ENCODE peak calls at places on chromosome 1, in six cellular contexts. Y, E, N, V, J and S are unnamed samples.

GRCh38 chr1:24540906-24541710 is 14.8 kb upstream of the NCMAP start:
- DNase-seq in J (peak), Y (peak), V (no peak), N (peak), E (no peak), S (no peak)

GRCh38 chr1:178371236-178371635 is 125.5 kb downstream of the CLEC20A start:
- DNase-seq in E (no peak), Y (no peak), J (peak), N (peak), V (no peak), S (peak)

GRCh38 chr1:40339420-40340323 is 22.6 kb upstream of the COL9A2 start:
- DNase-seq in Y (peak), E (no peak), V (no peak), J (no peak), N (no peak), S (no peak)

GRCh38 chr1:208015255-208015654 is 104.3 kb upstream of the CD34 start:
- DNase-seq in E (no peak), J (no peak), N (no peak), Y (no peak), V (no peak), S (no peak)

GRCh38 chr1:8448906-8449661 is 131.2 kb downstream of the SLC45A1 start:
- DNase-seq in Y (peak), V (no peak), N (peak), E (no peak), J (peak), S (no peak)

GRCh38 chr1:4661595-4661917 is 7.1 kb downstream of the AJAP1 start:
- DNase-seq in J (no peak), E (no peak), Y (no peak), N (no peak), V (no peak), S (no peak)

GRCh38 chr1:161952603-161953172 is 71.0 kb downstream of the OLFML2B start:
- DNase-seq in Y (no peak), N (no peak), V (no peak), E (no peak), J (peak), S (no peak)

GRCh38 chr1:30817548-30817947 is 60.0 kb upstream of the LAPTM5 start:
- DNase-seq in Y (no peak), E (no peak), N (no peak), V (no peak), J (no peak), S (no peak)

GRCh38 chr1:161676441-161676840 is 13.5 kb downstream of the FCGR2B start:
- DNase-seq in J (no peak), V (no peak), E (no peak), N (no peak), Y (no peak), S (no peak)

GRCh38 chr1:157626099-157626498 is 28.2 kb upstream of the FCRL4 start:
- DNase-seq in J (no peak), E (no peak), N (no peak), Y (no peak), V (peak), S (peak)

GRCh38 chr1:198929961-198930599 is 291.2 kb downstream of the PTPRC start:
- DNase-seq in Y (no peak), E (no peak), V (peak), J (no peak), N (peak), S (peak)

GRCh38 chr1:27569088-27569459 is 34.9 kb downstream of the AHDC1 start:
- DNase-seq in N (peak), Y (no peak), J (peak), E (no peak), V (no peak), S (no peak)

GRCh38 chr1:42733415-42734200 is 6.4 kb downstream of the CLDN19 start:
- DNase-seq in J (no peak), N (no peak), Y (no peak), E (peak), V (no peak), S (no peak)
- H3K27ac ChIP-seq in J (no peak), N (no peak), Y (no peak), E (no peak), V (no peak), S (no peak)

GRCh38 chr1:93744299-93744988 is 62.8 kb upstream of the BCAR3 start:
- DNase-seq in J (no peak), V (no peak), Y (no peak), E (no peak), N (no peak), S (no peak)
- H2AFZ ChIP-seq in J (no peak), V (no peak), Y (no peak), E (no peak), N (no peak), S (no peak)

GRCh38 chr1:1918901-1919303 is at the start of gene TMEM52:
- DNase-seq in J (no peak), Y (peak), N (no peak), V (no peak), E (peak), S (peak)

GRCh38 chr1:1920057-1920607 is 1.1 kb upstream of the TMEM52 start:
- DNase-seq in V (no peak), E (no peak), N (no peak), Y (no peak), J (no peak), S (no peak)

GRCh38 chr1:1917995-1918900 is 831 bp downstream of the TMEM52 start:
- DNase-seq in Y (no peak), N (no peak), J (no peak), E (no peak), V (no peak), S (no peak)

GRCh38 chr1:1920608-1921458 is 1.8 kb upstream of the TMEM52 start:
- DNase-seq in N (no peak), J (no peak), V (no peak), E (peak), Y (no peak), S (no peak)

DNA sequence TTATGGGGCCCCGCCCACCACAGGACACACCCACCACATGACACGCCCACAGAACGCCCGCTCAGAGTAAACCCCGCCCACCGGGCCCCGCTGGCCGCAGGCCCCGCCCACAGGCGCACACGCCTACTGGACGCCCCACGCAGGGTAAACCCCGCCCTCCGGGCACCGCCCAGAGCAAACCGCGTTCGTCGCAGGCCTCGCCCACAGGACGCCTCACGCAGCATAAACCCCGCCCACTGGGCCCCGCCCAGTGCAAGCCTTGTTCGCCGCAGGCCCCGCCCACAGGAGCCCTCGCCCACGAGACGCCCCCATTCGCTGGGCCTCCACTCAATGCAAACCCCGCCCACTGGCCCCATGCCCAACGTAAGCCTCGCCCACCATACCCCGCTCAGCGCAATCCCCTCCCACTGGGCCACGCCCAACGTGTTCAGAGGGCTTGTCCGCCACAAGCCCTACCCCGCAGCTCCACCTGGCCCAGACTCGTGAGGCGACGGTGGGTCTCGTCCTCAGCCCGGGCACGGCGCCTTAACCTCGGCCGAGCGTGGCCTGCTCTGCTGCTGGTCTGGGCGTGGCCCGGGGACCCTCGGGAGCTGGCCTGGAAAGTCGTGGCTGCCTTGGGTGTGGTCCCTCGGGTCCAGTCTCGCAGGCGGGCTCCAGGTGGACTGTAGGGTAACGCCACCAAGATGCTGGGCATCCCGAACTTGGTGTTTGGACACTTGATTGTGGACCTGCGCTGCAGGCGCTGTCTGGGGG is 401 bp upstream of the TMEM52 start:
- DNase-seq in V (peak), Y (peak), E (peak), N (peak), J (peak), S (peak)
- H3K27ac ChIP-seq in V (no peak), Y (no peak), E (no peak), N (no peak), J (no peak), S (no peak)

DNA sequence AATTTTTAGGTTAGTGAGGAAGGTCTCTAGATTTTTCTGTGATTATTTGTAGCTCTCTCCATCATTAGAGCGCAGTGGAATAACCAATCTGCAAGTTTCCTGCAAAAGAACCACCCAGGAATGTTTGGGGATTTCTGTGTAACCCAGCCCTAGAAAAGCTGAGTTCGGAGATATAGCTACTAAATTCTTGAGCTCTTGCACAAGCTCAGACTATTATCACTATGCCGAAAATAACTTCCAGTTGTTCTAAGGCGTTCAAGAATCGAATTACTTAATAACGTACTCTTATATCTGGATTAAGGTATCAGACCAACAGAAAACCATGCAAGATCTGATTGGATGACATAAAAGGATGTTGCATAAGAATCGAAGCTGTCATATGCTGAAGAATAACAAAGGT is 7.6 kb upstream of the LAMC2 start:
- DNase-seq in V (no peak), Y (no peak), J (no peak), E (no peak), N (no peak), S (no peak)
- H2AFZ ChIP-seq in V (no peak), Y (no peak), J (no peak), E (no peak), N (no peak), S (no peak)